ENCODE peak calls at places on chromosomes 11 and 22, in seven cellular contexts. F is right lobe of liver; Y is RPMI7951; J is frontal cortex; R is fibroblast of pulmonary artery; C is CD4-positive, CD25-positive, alpha-beta regulatory T cell; U is effector memory CD4-positive, alpha-beta T cell. A is an unnamed sample.

GRCh38 chr11:19735512-19735911 is 22.9 kb downstream of the NAV2 start:
- DNase-seq in J (no peak), F (no peak), R (peak), U (no peak), C (no peak), Y (no peak), A (no peak)

GRCh38 chr11:16809901-16810668 is 71.6 kb downstream of the C11orf58 start:
- DNase-seq in R (peak), C (no peak), J (peak), Y (peak), F (no peak), U (no peak), A (no peak)

GRCh38 chr22:29695129-29695926 is 24.5 kb upstream of the CABP7 start:
- DNase-seq in R (no peak), U (no peak), F (no peak), C (no peak), Y (no peak), J (peak), A (no peak)

GRCh38 chr11:59185412-59185811 is 13.5 kb downstream of the DTX4 start:
- DNase-seq in J (no peak), C (no peak), Y (no peak), U (no peak), F (no peak), R (peak), A (no peak)

GRCh38 chr11:74311352-74311926 is at the start of gene P4HA3:
- DNase-seq in R (peak), F (peak), Y (peak), U (no peak), J (peak), C (no peak), A (peak)

GRCh38 chr11:75939992-75940391 is 125.0 kb downstream of the UVRAG start:
- DNase-seq in J (no peak), C (no peak), U (no peak), Y (no peak), F (no peak), R (no peak), A (no peak)

GRCh38 chr11:113974741-113975470 is at the start of gene HTR3A:
- DNase-seq in R (peak), U (no peak), C (no peak), Y (peak), J (no peak), F (no peak), A (no peak)

GRCh38 chr11:130715085-130715932 is 201.0 kb downstream of the SNX19 start:
- DNase-seq in Y (no peak), J (no peak), C (no peak), U (no peak), R (no peak), F (no peak), A (no peak)

GRCh38 chr11:66912963-66913362 is 45.2 kb downstream of the PC start:
- DNase-seq in U (no peak), R (no peak), C (no peak), J (no peak), Y (peak), F (no peak), A (no peak)

GRCh38 chr11:37613031-37613430 is 1015.0 kb upstream of the RAG2 start:
- DNase-seq in J (no peak), Y (no peak), U (no peak), R (no peak), C (no peak), F (no peak), A (no peak)

GRCh38 chr22:29799217-29799680 is 32.1 kb downstream of the UQCR10 start:
- DNase-seq in F (peak), U (no peak), R (peak), Y (peak), J (peak), C (no peak), A (no peak)